ENCODE peak calls at places on chromosomes 6 and 20, in eight cellular contexts. C is GM23338, H is prostate gland, K is transverse colon, J is HL-60, D is breast epithelium, L is H1, I is Panc1. F is an unnamed sample.

GRCh38 chr6:148566664-148567350 is 180.0 kb upstream of the UST start:
- DNase-seq in C (no peak), H (no peak), K (no peak), J (no peak), D (no peak), L (no peak), I (no peak), F (no peak)

GRCh38 chr20:48877299-48877698 is 44.2 kb upstream of the ARFGEF2 start:
- DNase-seq in C (peak; percentile 45), H (peak; percentile 24), K (no peak), J (no peak), D (no peak), L (no peak), I (no peak), F (no peak)

GRCh38 chr6:23413327-23414203 is 712.5 kb upstream of the NRSN1 start:
- DNase-seq in C (no peak), H (no peak), K (no peak), J (no peak), D (no peak), L (no peak), I (no peak), F (no peak)

GRCh38 chr20:35776513-35777101 is 4.8 kb downstream of the PHF20 start:
- DNase-seq in C (no peak), H (peak; percentile 75), K (peak; percentile 50), J (no peak), D (peak; percentile 67), L (no peak), I (no peak), F (peak; percentile 51)

GRCh38 chr20:62336329-62336728 is 30.8 kb downstream of the LAMA5 start:
- DNase-seq in C (no peak), H (no peak), K (no peak), J (no peak), D (no peak), L (no peak), I (no peak), F (no peak)

GRCh38 chr20:58321205-58321604 is 11.7 kb downstream of the RAB22A start:
- DNase-seq in C (no peak), H (no peak), K (no peak), J (no peak), D (no peak), L (no peak), I (no peak), F (no peak)

GRCh38 chr6:79697430-79697829 is 66.3 kb downstream of the SH3BGRL2 start:
- DNase-seq in C (no peak), H (no peak), K (no peak), J (no peak), D (no peak), L (no peak), I (no peak), F (no peak)

GRCh38 chr6:15897063-15897934 is 231.6 kb upstream of the MYLIP start:
- DNase-seq in C (peak; percentile 23), H (no peak), K (no peak), J (peak; percentile 53), D (no peak), L (no peak), I (no peak), F (peak; percentile 89)

GRCh38 chr6:97422171-97422570 is 139.2 kb upstream of the MMS22L start:
- DNase-seq in C (peak; percentile 14), H (no peak), K (no peak), J (no peak), D (no peak), L (no peak), I (no peak), F (no peak)

GRCh38 chr6:107531868-107532267 is 42.0 kb downstream of the SOBP start:
- DNase-seq in C (no peak), H (no peak), K (no peak), J (no peak), D (no peak), L (no peak), I (no peak), F (no peak)

GRCh38 chr20:35285806-35286076 is 1.2 kb upstream of the EIF6 start:
- DNase-seq in C (no peak), H (no peak), K (no peak), J (no peak), D (no peak), L (no peak), I (no peak), F (no peak)

GRCh38 chr6:137161975-137162374 is 11.5 kb downstream of the IL22RA2 start:
- DNase-seq in C (no peak), H (no peak), K (no peak), J (no peak), D (no peak), L (no peak), I (no peak), F (no peak)

GRCh38 chr6:10769419-10769818 is 21.8 kb downstream of the TMEM14B start:
- DNase-seq in C (no peak), H (no peak), K (no peak), J (no peak), D (no peak), L (no peak), I (no peak), F (no peak)

GRCh38 chr6:157376706-157377230 is 4.2 kb upstream of the ZDHHC14 start:
- DNase-seq in C (no peak), H (no peak), K (no peak), J (no peak), D (no peak), L (no peak), I (no peak), F (no peak)

GRCh38 chr6:150211700-150212615 is 69.1 kb downstream of the PPP1R14C start:
- DNase-seq in C (peak; percentile 20), H (no peak), K (no peak), J (no peak), D (no peak), L (no peak), I (no peak), F (no peak)

GRCh38 chr6:170403451-170403850 is 96.9 kb downstream of the FAM120B start:
- DNase-seq in C (peak; percentile 76), H (no peak), K (no peak), J (no peak), D (no peak), L (no peak), I (no peak), F (no peak)

GRCh38 chr6:136288566-136289326 is 900 bp downstream of the BCLAF1 start:
- DNase-seq in C (peak; percentile 94), H (peak; percentile 72), K (peak; percentile 83), J (no peak), D (peak; percentile 87), L (peak; percentile 68), I (no peak), F (peak; percentile 92)

GRCh38 chr20:48660788-48661187 is 167.0 kb downstream of the PREX1 start:
- DNase-seq in C (no peak), H (no peak), K (no peak), J (no peak), D (no peak), L (no peak), I (no peak), F (no peak)

GRCh38 chr6:152313542-152314482 is 323.4 kb downstream of the SYNE1 start:
- DNase-seq in C (peak; percentile 12), H (no peak), K (no peak), J (no peak), D (no peak), L (no peak), I (no peak), F (peak; percentile 77)

GRCh38 chr6:160382946-160383345 is 34.8 kb downstream of the SLC22A3 start:
- DNase-seq in C (no peak), H (no peak), K (no peak), J (no peak), D (no peak), L (no peak), I (no peak), F (no peak)

GRCh38 chr6:160376445-160376844 is 28.3 kb downstream of the SLC22A3 start:
- DNase-seq in C (no peak), H (no peak), K (no peak), J (no peak), D (no peak), L (no peak), I (no peak), F (no peak)

GRCh38 chr6:160378886-160379285 is 30.7 kb downstream of the SLC22A3 start:
- DNase-seq in C (no peak), H (peak; percentile 43), K (no peak), J (no peak), D (no peak), L (no peak), I (no peak), F (no peak)

GRCh38 chr6:160378218-160378617 is 30.0 kb downstream of the SLC22A3 start:
- DNase-seq in C (no peak), H (peak; percentile 35), K (no peak), J (no peak), D (no peak), L (no peak), I (no peak), F (no peak)

GRCh38 chr6:160379464-160379863 is 31.3 kb downstream of the SLC22A3 start:
- DNase-seq in C (no peak), H (no peak), K (no peak), J (no peak), D (no peak), L (no peak), I (no peak), F (no peak)
- TF ChIP-seq POLR2AphosphoS5 in C (no peak), H (no peak), K (no peak), J (no peak), D (no peak), L (no peak), I (no peak), F (no peak)

GRCh38 chr20:33578510-33578909 is 83.6 kb upstream of the C20orf144 start:
- DNase-seq in C (no peak), H (no peak), K (no peak), J (no peak), D (no peak), L (no peak), I (no peak), F (no peak)
- H3K4me3 ChIP-seq in C (no peak overlapping the region), H (no peak overlapping the region), K (no peak overlapping the region), J (no peak overlapping the region), D (no peak overlapping the region), L (no peak overlapping the region), I (no peak overlapping the region), F (no peak overlapping the region)

GRCh38 chr20:33676121-33676520 is 1.9 kb upstream of the NECAB3 start:
- DNase-seq in C (no peak), H (no peak), K (no peak), J (no peak), D (no peak), L (no peak), I (no peak), F (no peak)

GRCh38 chr20:33675127-33675954 is 1.1 kb upstream of the NECAB3 start:
- DNase-seq in C (no peak), H (no peak), K (no peak), J (no peak), D (no peak), L (no peak), I (no peak), F (no peak)

GRCh38 chr20:33673411-33674293 is 576 bp downstream of the NECAB3 start:
- DNase-seq in C (no peak), H (no peak), K (no peak), J (no peak), D (no peak), L (no peak), I (no peak), F (no peak)

GRCh38 chr20:33673115-33673410 is 1.2 kb downstream of the NECAB3 start:
- DNase-seq in C (no peak), H (no peak), K (no peak), J (no peak), D (no peak), L (no peak), I (no peak), F (no peak)

GRCh38 chr20:33674294-33675126 is at the start of gene NECAB3:
- DNase-seq in C (peak; percentile 84), H (peak; percentile 83), K (peak; percentile 90), J (peak; percentile 54), D (no peak), L (peak; percentile 87), I (no peak), F (peak; percentile 84)
- TF ChIP-seq POLR2AphosphoS5 in C (peak; percentile 54), H (peak; percentile 28), K (peak; percentile 58), J (peak; percentile 17), D (no peak), L (peak; percentile 44), I (peak; percentile 89), F (peak; percentile 76)

GRCh38 chr6:162684033-162684432 is 43.5 kb downstream of the PRKN start:
- DNase-seq in C (no peak), H (no peak), K (no peak), J (no peak), D (no peak), L (no peak), I (no peak), F (no peak)
- H3K4me3 ChIP-seq in C (no peak overlapping the region), H (no peak overlapping the region), K (no peak overlapping the region), J (no peak overlapping the region), D (no peak overlapping the region), L (no peak overlapping the region), I (no peak overlapping the region), F (no peak overlapping the region)